ENCODE peak calls at places on chromosomes 7 and 10, in four cellular contexts. Q is GM23338, Z is astrocyte, G is left ventricle myocardium inferior. O is an unnamed sample. For H3K4me1, the result is how much of the 10 kb centered on the place peaks cover.

GRCh38 chr10:101061814-101062230 is at the start of gene KAZALD1:
- DNase-seq in Q (no peak), G (no peak), Z (no peak), O (no peak)

GRCh38 chr10:125014086-125014830 is 72.3 kb downstream of the ZRANB1 start:
- DNase-seq in Z (no peak), Q (no peak), G (peak), O (peak)

GRCh38 chr10:79413196-79413595 is 32.2 kb downstream of the ZCCHC24 start:
- DNase-seq in Z (no peak), Q (no peak), G (peak), O (no peak)

GRCh38 chr7:78149787-78150186 is 351.2 kb downstream of the PHTF2 start:
- DNase-seq in Q (no peak), G (no peak), Z (peak), O (no peak)

GRCh38 chr10:17206210-17206709 is 4.8 kb upstream of the TRDMT1 start:
- DNase-seq in G (no peak), Z (peak), Q (no peak), O (no peak)

GRCh38 chr7:77538186-77538907 is 1.3 kb downstream of the PTPN12 start:
- DNase-seq in G (peak), Z (peak), Q (peak), O (peak)

GRCh38 chr7:138089080-138089901 is 13.0 kb downstream of the AKR1D1 start:
- DNase-seq in Z (peak), Q (no peak), G (no peak), O (peak)

GRCh38 chr10:119832956-119833355 is 39.7 kb downstream of the MCMBP start:
- DNase-seq in G (no peak), Z (no peak), Q (no peak), O (no peak)

GRCh38 chr7:70589590-70589989 is 542.4 kb upstream of the GALNT17 start:
- DNase-seq in Z (no peak), Q (no peak), G (no peak), O (no peak)

GRCh38 chr10:76411719-76412435 is 980.5 kb downstream of the LRMDA start:
- DNase-seq in Q (no peak), Z (no peak), G (peak), O (no peak)

GRCh38 chr10:42864575-42864974 is 82.0 kb downstream of the BMS1 start:
- DNase-seq in Q (peak), Z (no peak), G (no peak), O (no peak)

GRCh38 chr10:70441877-70442205 is 360 bp upstream of the NODAL start:
- DNase-seq in Z (no peak), Q (peak), G (no peak), O (no peak)

GRCh38 chr7:93889261-93889660 is 1.3 kb downstream of the TFPI2 start:
- DNase-seq in Q (no peak), G (no peak), Z (peak), O (no peak)

GRCh38 chr10:132181691-132182425 is 4.9 kb upstream of the DPYSL4 start:
- DNase-seq in Q (no peak), G (no peak), Z (no peak), O (no peak)

GRCh38 chr7:101927389-101928306 is 110.2 kb downstream of the CUX1 start:
- DNase-seq in G (no peak), Q (peak), Z (no peak), O (peak)

GRCh38 chr10:52486840-52487611 is 172.9 kb downstream of the DKK1 start:
- DNase-seq in Z (peak), G (no peak), Q (no peak), O (no peak)

GRCh38 chr7:77425151-77426051 is 9.3 kb upstream of the GSAP start:
- DNase-seq in G (no peak), Z (peak), Q (peak), O (no peak)

GRCh38 chr7:64870656-64871055 is 32.4 kb upstream of the ZNF273 start:
- DNase-seq in Z (no peak), Q (no peak), G (no peak), O (no peak)

GRCh38 chr7:51224811-51225581 is 91.6 kb downstream of the COBL start:
- DNase-seq in G (no peak), Q (peak), Z (no peak), O (no peak)

DNA sequence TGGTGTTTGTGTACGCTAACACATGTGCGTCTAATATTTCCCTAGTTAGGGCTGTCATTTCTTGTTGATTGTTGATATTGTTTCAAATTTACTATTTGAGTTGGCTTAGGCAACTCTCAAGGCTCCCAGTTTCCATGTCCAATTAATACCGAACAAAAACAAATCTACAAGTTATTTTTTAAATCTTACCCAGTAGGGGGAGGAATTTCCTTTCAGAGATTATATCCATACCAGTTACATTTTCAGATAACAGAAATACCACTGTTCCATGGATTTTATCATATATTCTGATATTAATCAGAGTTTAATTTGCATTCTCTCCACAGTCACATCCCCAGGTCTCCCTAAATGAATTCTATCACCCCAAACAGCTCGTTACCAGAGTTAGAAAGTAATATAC is 7.2 kb upstream of the AKR1B10 start:
- DNase-seq in Z (no peak), G (no peak), Q (no peak), O (no peak)
- TF ChIP-seq CTCF in Z (no peak), G (no peak), Q (no peak), O (peak)

DNA sequence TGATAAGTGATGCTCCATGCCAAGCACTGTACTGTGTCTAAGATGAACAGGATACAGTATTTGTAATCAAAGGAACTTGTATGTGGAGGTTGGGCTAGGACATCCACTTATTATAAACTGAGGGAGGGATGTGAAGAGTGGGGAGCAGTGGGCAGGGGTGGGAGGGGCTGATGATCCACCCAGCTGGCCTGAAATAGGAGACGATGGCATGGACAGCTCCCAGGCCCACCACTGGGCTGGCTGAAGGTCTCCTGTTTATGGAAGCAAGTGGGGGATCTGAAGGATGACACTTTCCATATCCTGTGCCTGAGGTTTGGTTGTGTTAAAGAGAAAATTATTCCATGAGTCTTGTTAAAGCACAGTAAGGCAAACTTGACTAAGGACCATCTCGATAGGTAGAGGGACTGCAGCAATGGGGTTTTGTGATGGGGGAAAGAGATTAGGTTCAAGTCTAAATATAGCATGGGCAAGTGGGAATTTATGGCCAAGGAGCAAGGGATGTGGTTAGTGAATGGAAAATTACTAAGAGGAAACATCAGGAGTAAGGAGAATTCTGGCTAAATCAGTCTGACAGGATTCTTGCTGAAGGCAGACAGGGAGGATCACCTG is 124.6 kb downstream of the CCNY start:
- DNase-seq in Z (peak), Q (no peak), G (no peak), O (no peak)
- H3K4me1 ChIP-seq in Z (under half), Q (half or more), G (half or more), O (half or more)

GRCh38 chr10:49068209-49068608 is 47.1 kb downstream of the VSTM4 start:
- DNase-seq in G (no peak), Q (no peak), Z (no peak), O (no peak)

GRCh38 chr10:49072166-49072885 is 43.0 kb downstream of the VSTM4 start:
- DNase-seq in G (no peak), Q (no peak), Z (no peak), O (peak)

GRCh38 chr10:49070701-49071100 is 44.6 kb downstream of the VSTM4 start:
- DNase-seq in G (no peak), Q (no peak), Z (no peak), O (no peak)

GRCh38 chr10:49068672-49069217 is 46.6 kb downstream of the VSTM4 start:
- DNase-seq in Q (no peak), G (no peak), Z (no peak), O (no peak)

GRCh38 chr10:49071221-49071761 is 44.0 kb downstream of the VSTM4 start:
- DNase-seq in Q (no peak), G (no peak), Z (peak), O (peak)
- TF ChIP-seq CTCF in Q (no peak), G (no peak), Z (no peak), O (no peak)

GRCh38 chr10:7971949-7972348 is 82.5 kb upstream of the GATA3 start:
- DNase-seq in Q (no peak), G (no peak), Z (no peak), O (no peak)
- H3K4me1 ChIP-seq in Q (under half), G (under half), Z (under half), O (under half)

DNA sequence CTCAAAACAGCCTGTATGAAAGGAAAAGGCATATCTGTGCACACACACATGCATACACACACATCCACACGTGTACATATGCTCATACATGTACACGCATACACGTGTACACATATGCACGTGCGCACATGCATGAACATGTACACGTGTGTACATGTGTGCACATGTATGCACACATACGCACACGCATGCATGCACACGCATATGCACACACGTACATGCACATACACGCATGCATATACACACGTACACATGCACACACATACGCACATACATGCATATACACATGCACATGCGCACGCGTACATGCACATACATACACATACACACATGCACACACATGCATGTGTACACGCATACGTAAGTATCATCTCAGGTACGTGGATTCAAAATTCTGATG is 19.4 kb downstream of the DIP2C start:
- DNase-seq in Q (no peak), G (no peak), Z (no peak), O (no peak)
- TF ChIP-seq CTCF in Q (no peak), G (no peak), Z (no peak), O (no peak)

O was measured in adrenal gland.